ENCODE peak calls at places on chromosome 7, in ten cellular contexts. J is neural progenitor cell; M is GM12891; S is GM19239; A is HCEC 1CT; Q is ACHN; E is foreskin keratinocyte; U is stimulated activated CD4-positive, alpha-beta T cell treated with anti-CD3 and anti-CD28 coated beads, Interleukin-4, amount 100 ng/mL, for 48 hours; R is activated effector memory CD4-positive, alpha-beta T cell treated with anti-CD3 and anti-CD28 coated beads, Interleukin-2, amount 50 U/mL, for 16 hours; P is OCI-LY7. Y is an unnamed sample.

GRCh38 chr7:68958571-68958970 is 639.7 kb upstream of the AUTS2 start:
- DNase-seq in S (no peak), R (no peak), A (no peak), P (no peak), E (no peak), Q (no peak), M (no peak), U (no peak), J (no peak), Y (no peak)

GRCh38 chr7:98250789-98251188 is 1.2 kb downstream of the TECPR1 start:
- DNase-seq in S (no peak), Q (no peak), A (no peak), M (no peak), J (no peak), U (peak), E (no peak), R (peak), P (peak), Y (peak)

GRCh38 chr7:148883233-148884048 is 650 bp downstream of the EZH2 start:
- DNase-seq in M (peak), A (no peak), J (peak), P (peak), Q (peak), E (no peak), S (peak), R (peak), U (peak), Y (peak)

GRCh38 chr7:158321056-158321700 is 266.4 kb downstream of the PTPRN2 start:
- DNase-seq in M (no peak), A (no peak), Q (no peak), S (no peak), P (no peak), J (no peak), U (no peak), R (no peak), E (no peak), Y (no peak)

GRCh38 chr7:24587853-24588252 is 14.6 kb downstream of the PALS2 start:
- DNase-seq in E (no peak), M (no peak), J (peak), A (no peak), P (peak), Q (peak), R (peak), U (no peak), S (no peak), Y (peak)

GRCh38 chr7:78396190-78396589 is 597.6 kb downstream of the PHTF2 start:
- DNase-seq in P (no peak), E (no peak), A (no peak), J (no peak), M (no peak), S (no peak), Q (no peak), U (no peak), R (no peak), Y (no peak)

GRCh38 chr7:150412016-150412415 is 32.9 kb downstream of the ZNF775 start:
- DNase-seq in U (no peak), A (no peak), M (no peak), E (no peak), Q (no peak), R (peak), S (no peak), P (no peak), J (no peak), Y (no peak)

GRCh38 chr7:135281363-135281949 is 47.8 kb downstream of the STRA8 start:
- DNase-seq in U (peak), Q (peak), A (peak), P (peak), J (peak), R (peak), S (peak), M (peak), E (peak), Y (peak)

GRCh38 chr7:74320645-74321178 is 31.5 kb downstream of the CLIP2 start:
- DNase-seq in J (no peak), Q (no peak), M (no peak), S (no peak), E (no peak), P (no peak), A (no peak), R (no peak), U (no peak), Y (no peak)

GRCh38 chr7:30896783-30897617 is 14.7 kb upstream of the AQP1 start:
- DNase-seq in R (no peak), Q (peak), S (no peak), U (no peak), J (no peak), A (no peak), E (no peak), P (no peak), M (no peak), Y (no peak)

GRCh38 chr7:5284304-5285281 is 1.9 kb downstream of the SLC29A4 start:
- DNase-seq in A (no peak), J (peak), M (peak), S (peak), R (no peak), U (no peak), Q (peak), P (peak), E (no peak), Y (peak)

GRCh38 chr7:108203433-108204002 is 73.4 kb upstream of the LAMB4 start:
- DNase-seq in P (peak), R (no peak), M (no peak), Q (no peak), U (no peak), A (no peak), S (no peak), E (no peak), J (no peak), Y (peak)

GRCh38 chr7:28400838-28401360 is 11.4 kb upstream of the CREB5 start:
- DNase-seq in J (no peak), Q (no peak), R (no peak), E (no peak), S (no peak), M (no peak), P (no peak), U (no peak), A (no peak), Y (no peak)

GRCh38 chr7:99196536-99197288 is 11.2 kb downstream of the KPNA7 start:
- DNase-seq in P (no peak), Q (no peak), M (no peak), J (no peak), E (peak), A (peak), S (no peak), R (no peak), U (no peak), Y (no peak)

GRCh38 chr7:54292171-54292925 is 249.8 kb upstream of the VSTM2A start:
- DNase-seq in R (no peak), Q (no peak), S (no peak), J (peak), M (no peak), P (no peak), U (no peak), A (no peak), E (no peak), Y (no peak)

GRCh38 chr7:80018941-80019808 is 115.5 kb upstream of the GNAI1 start:
- DNase-seq in E (peak), Q (peak), R (no peak), J (peak), M (peak), S (peak), U (peak), A (peak), P (peak), Y (peak)

GRCh38 chr7:24877790-24878311 is 102.1 kb downstream of the OSBPL3 start:
- DNase-seq in P (peak), A (no peak), E (no peak), J (no peak), U (no peak), M (peak), R (no peak), Q (no peak), S (peak), Y (peak)

GRCh38 chr7:135562720-135563119 is 5.0 kb downstream of the NUP205 start:
- DNase-seq in E (peak), P (no peak), Q (no peak), S (no peak), J (peak), M (no peak), A (no peak), R (no peak), U (no peak), Y (no peak)

GRCh38 chr7:132276252-132276651 is 300.0 kb downstream of the PLXNA4 start:
- DNase-seq in S (no peak), Q (peak), M (no peak), E (no peak), R (no peak), U (no peak), J (no peak), A (no peak), P (no peak), Y (no peak)

GRCh38 chr7:30286749-30287148 is 2.4 kb downstream of the ZNRF2 start:
- DNase-seq in Q (no peak), A (no peak), R (no peak), M (no peak), S (no peak), E (no peak), P (no peak), J (no peak), U (no peak), Y (peak)